ENCODE peak calls at places on chromosomes 1 and 21, in eight cellular contexts. L, U, E, N, M, K, B and G are unnamed samples.

GRCh38 chr1:95701450-95702173 is 467.6 kb downstream of the RWDD3 start:
- DNase-seq in L (no peak), U (no peak), E (no peak), N (no peak), M (no peak), K (no peak), B (no peak), G (no peak)

GRCh38 chr1:187051618-187052232 is 223.0 kb downstream of the PLA2G4A start:
- DNase-seq in L (peak), U (peak), E (peak), N (no peak), M (peak), K (no peak), B (peak), G (no peak)

GRCh38 chr1:46480959-46481646 is 8.5 kb upstream of the DMBX1 start:
- DNase-seq in L (no peak), U (no peak), E (no peak), N (no peak), M (no peak), K (no peak), B (no peak), G (no peak)

GRCh38 chr1:204989266-204990058 is 53.5 kb upstream of the CNTN2 start:
- DNase-seq in L (peak), U (peak), E (peak), N (peak), M (peak), K (peak), B (peak), G (peak)

GRCh38 chr1:59081795-59082194 is 215.1 kb upstream of the FGGY start:
- DNase-seq in L (no peak), U (no peak), E (no peak), N (no peak), M (no peak), K (no peak), B (no peak), G (no peak)

GRCh38 chr1:82486969-82487368 is 686.2 kb downstream of the ADGRL2 start:
- DNase-seq in L (no peak), U (no peak), E (no peak), N (no peak), M (no peak), K (no peak), B (peak), G (no peak)

GRCh38 chr1:54623216-54624007 is at the start of gene FAM151A:
- DNase-seq in L (no peak), U (peak), E (no peak), N (peak), M (no peak), K (no peak), B (no peak), G (no peak)

GRCh38 chr1:21804536-21804935 is 7.5 kb upstream of the LDLRAD2 start:
- DNase-seq in L (no peak), U (peak), E (no peak), N (no peak), M (no peak), K (no peak), B (no peak), G (no peak)

GRCh38 chr1:116574581-116575291 is 3.9 kb upstream of the CD58 start:
- DNase-seq in L (peak), U (peak), E (no peak), N (peak), M (peak), K (peak), B (peak), G (peak)

GRCh38 chr1:220750126-220750525 is 2.0 kb downstream of the MTARC2 start:
- DNase-seq in L (no peak), U (no peak), E (no peak), N (no peak), M (no peak), K (no peak), B (peak), G (no peak)

GRCh38 chr21:37412603-37413360 is 46.2 kb downstream of the DYRK1A start:
- DNase-seq in L (no peak), U (peak), E (peak), N (no peak), M (peak), K (no peak), B (no peak), G (no peak)

GRCh38 chr1:164786980-164787833 is 228.2 kb downstream of the PBX1 start:
- DNase-seq in L (peak), U (peak), E (peak), N (peak), M (peak), K (peak), B (peak), G (peak)

DNA sequence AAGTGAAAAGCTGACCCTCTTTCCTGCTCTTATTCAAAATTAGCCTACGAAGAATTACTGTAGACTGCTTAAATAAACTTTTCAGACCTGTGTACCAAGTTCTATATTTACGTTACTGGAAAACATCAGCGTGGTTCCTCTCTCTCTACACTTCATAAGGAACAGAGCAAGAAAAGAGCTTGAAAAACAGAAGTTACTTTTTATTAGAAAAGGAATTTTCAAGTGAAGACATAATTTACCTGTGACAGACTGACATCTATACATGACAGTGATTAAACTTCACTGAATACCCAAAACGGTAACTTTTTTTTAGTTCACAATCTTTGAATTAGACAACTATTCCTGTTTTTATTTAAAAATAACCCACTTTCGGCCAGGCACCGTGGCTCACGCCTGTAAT is 2.7 kb downstream of the ENAH start:
- DNase-seq in L (no peak), U (no peak), E (no peak), N (no peak), M (no peak), K (no peak), B (no peak), G (no peak)
- H3K4me3 ChIP-seq in L (no peak), U (no peak), E (peak), N (no peak), M (peak), K (no peak), B (no peak), G (peak)

DNA sequence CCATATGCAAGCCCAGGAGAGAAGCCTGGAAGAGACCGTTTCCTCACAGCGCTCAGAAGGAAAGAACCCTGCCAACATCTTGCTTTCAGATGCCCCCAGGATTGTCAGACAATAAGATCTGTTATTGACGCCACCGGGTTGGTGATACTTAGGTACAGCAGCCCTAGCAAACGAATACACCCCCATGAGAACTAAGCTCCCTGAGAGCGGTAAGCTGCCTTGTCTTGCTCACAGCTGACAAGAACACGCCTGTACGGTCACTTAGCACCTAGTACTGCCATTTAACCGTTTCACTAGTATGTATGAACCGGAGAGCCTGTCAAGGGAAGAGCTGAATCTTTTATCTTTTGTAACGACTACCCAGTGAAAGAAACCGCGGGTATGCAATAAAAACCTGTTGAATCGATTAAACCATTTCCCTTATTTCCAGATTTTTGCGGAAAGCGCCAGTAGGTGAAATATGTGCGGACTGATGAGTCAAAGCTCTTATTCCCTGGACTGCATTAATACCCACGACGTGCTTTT is 619 bp upstream of the ZBTB8B start:
- DNase-seq in L (no peak), U (peak), E (no peak), N (no peak), M (peak), K (no peak), B (peak), G (no peak)
- H3K4me3 ChIP-seq in L (no peak), U (peak), E (peak), N (no peak), M (peak), K (peak), B (peak), G (peak)

GRCh38 chr1:1356166-1356795 is 2.1 kb downstream of the MXRA8 start:
- DNase-seq in L (no peak), U (no peak), E (no peak), N (peak), M (no peak), K (no peak), B (no peak), G (no peak)

GRCh38 chr1:1358433-1359201 is at the start of gene MXRA8:
- DNase-seq in L (no peak), U (peak), E (peak), N (peak), M (peak), K (peak), B (no peak), G (no peak)

GRCh38 chr1:1356796-1357401 is 1.5 kb downstream of the MXRA8 start:
- DNase-seq in L (no peak), U (no peak), E (no peak), N (peak), M (no peak), K (no peak), B (no peak), G (no peak)

GRCh38 chr1:1359316-1359667 is 937 bp upstream of the MXRA8 start:
- DNase-seq in L (no peak), U (no peak), E (peak), N (no peak), M (peak), K (peak), B (no peak), G (no peak)

DNA sequence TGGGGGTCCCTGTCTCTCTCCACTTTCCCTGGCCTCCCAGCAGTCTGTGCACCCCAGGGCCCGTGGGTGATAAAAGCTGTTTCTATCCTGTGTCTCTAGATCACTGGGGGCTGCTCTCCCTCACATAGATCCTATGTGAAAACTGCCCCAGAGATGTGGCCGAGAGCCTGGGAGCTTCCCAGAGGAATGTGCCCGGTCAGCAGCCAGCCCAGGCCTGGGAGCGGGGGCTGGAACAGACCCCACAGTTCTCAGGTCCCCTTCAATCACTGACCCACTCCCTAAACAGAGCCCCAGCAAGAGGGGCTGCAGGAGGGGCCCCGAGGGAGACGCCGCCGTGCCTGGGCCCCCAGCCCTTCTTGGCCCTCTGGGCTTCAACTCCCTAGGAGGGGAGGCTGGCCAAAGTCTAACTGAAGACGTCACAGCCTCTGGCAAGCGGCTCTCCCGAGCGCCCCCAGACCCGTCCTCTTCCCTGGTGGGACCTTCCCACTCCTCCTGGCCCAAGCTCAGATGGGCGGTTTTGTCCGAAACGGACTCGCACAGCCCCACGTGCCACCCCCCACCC is 403 bp downstream of the MXRA8 start:
- DNase-seq in L (no peak), U (no peak), E (no peak), N (no peak), M (no peak), K (no peak), B (no peak), G (no peak)
- H3K4me3 ChIP-seq in L (no peak), U (no peak), E (peak), N (no peak), M (peak), K (peak), B (no peak), G (peak)

DNA sequence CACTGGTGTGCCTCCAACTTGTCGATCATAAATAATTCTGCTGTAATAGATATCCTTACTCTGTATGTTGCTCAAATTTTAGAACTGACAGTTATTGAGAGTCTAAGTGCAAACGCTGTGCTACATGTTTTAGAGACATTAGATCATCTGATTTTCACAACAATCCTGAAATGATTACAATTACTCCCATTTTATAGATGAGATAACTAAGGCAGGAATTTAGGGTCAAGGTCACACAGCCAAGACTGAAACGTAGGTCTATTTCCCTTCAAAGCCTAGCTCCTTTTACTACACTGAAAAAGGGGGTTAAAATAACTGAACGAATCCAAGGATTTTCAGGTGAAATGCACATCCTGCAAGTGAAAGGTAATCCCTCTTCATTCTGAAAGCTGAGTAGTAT is 2.7 kb upstream of the DCAF6 start:
- DNase-seq in L (no peak), U (no peak), E (no peak), N (no peak), M (no peak), K (no peak), B (no peak), G (no peak)
- H3K4me3 ChIP-seq in L (peak), U (no peak), E (peak), N (no peak), M (no peak), K (no peak), B (no peak), G (peak)